ENCODE peak calls at places on chromosomes 6 and 20, in five cellular contexts. S, X, J, H and F are unnamed samples.
A peak's percentile ranks its signal among the peaks of the same experiment; 100 is the strongest.

GRCh38 chr6:99993533-99994251 is at the start of gene MCHR2:
- DNase-seq in S (no peak), X (no peak), H (no peak), J (no peak), F (no peak)

GRCh38 chr6:169695131-169695530 is 6.7 kb downstream of the WDR27 start:
- DNase-seq in X (no peak), S (no peak), H (no peak), J (no peak), F (no peak)

GRCh38 chr20:53084408-53084997 is 112.3 kb downstream of the TSHZ2 start:
- DNase-seq in H (no peak), S (no peak), J (no peak), X (no peak), F (no peak)

GRCh38 chr6:107077710-107078109 is 37.6 kb downstream of the BEND3 start:
- DNase-seq in J (no peak), X (no peak), S (no peak), H (no peak), F (no peak)

GRCh38 chr6:160069050-160069454 is 52.6 kb upstream of the SLC22A1 start:
- DNase-seq in H (no peak), S (peak; percentile 47), X (no peak), J (no peak), F (no peak)

GRCh38 chr20:16369441-16369840 is 203.8 kb downstream of the KIF16B start:
- DNase-seq in X (no peak), S (no peak), J (no peak), H (no peak), F (no peak)

GRCh38 chr6:157222201-157222981 is 100.9 kb downstream of the TMEM242 start:
- DNase-seq in X (no peak), H (no peak), J (no peak), S (no peak), F (no peak)

GRCh38 chr20:25361287-25361683 is 29.4 kb downstream of the ABHD12 start:
- DNase-seq in J (no peak), H (no peak), X (no peak), S (no peak), F (no peak)

GRCh38 chr20:1377341-1377871 is 15.4 kb downstream of the FKBP1A start:
- DNase-seq in H (no peak), X (no peak), S (no peak), J (no peak), F (no peak)